ENCODE peak calls at places on chromosomes 13 and 19, in seven cellular contexts. Z, A, B, N, S, J and T are unnamed samples.

GRCh38 chr13:92175330-92175729 is 776.9 kb downstream of the GPC5 start:
- DNase-seq in Z (no peak), B (no peak), J (no peak), N (peak), A (peak), S (no peak), T (no peak)

GRCh38 chr13:24159921-24160324 is 597 bp upstream of the SPATA13 start:
- DNase-seq in A (peak), N (no peak), J (no peak), S (peak), B (no peak), Z (no peak), T (peak)

GRCh38 chr19:43777163-43777700 is 3.5 kb downstream of the KCNN4 start:
- DNase-seq in J (peak), A (peak), Z (no peak), S (no peak), N (no peak), B (peak), T (no peak)

GRCh38 chr13:113141591-113141950 is 16.9 kb upstream of the PROZ start:
- DNase-seq in B (no peak), S (peak), Z (peak), J (no peak), A (no peak), N (no peak), T (peak)

GRCh38 chr13:48624858-48625257 is 28.9 kb upstream of the CYSLTR2 start:
- DNase-seq in A (peak), Z (no peak), B (no peak), S (no peak), J (no peak), N (peak), T (no peak)

GRCh38 chr13:33057019-33057785 is 41.0 kb downstream of the KL start:
- DNase-seq in S (no peak), A (peak), J (no peak), B (no peak), N (peak), Z (no peak), T (no peak)

GRCh38 chr13:31946091-31946770 is 85.3 kb upstream of the FRY start:
- DNase-seq in S (no peak), B (no peak), J (no peak), N (no peak), A (peak), Z (no peak), T (no peak)

GRCh38 chr19:2695288-2695866 is 7.1 kb downstream of the GNG7 start:
- DNase-seq in Z (no peak), A (no peak), N (no peak), B (no peak), S (no peak), J (no peak), T (no peak)

GRCh38 chr13:98454389-98454881 is 122.5 kb downstream of the STK24 start:
- DNase-seq in S (peak), A (peak), B (no peak), Z (no peak), J (no peak), N (peak), T (no peak)

GRCh38 chr13:79867248-79867647 is 386.3 kb downstream of the NDFIP2 start:
- DNase-seq in J (no peak), S (no peak), N (no peak), Z (no peak), A (peak), B (no peak), T (no peak)

GRCh38 chr13:100442095-100442832 is 146.3 kb downstream of the GGACT start:
- DNase-seq in N (no peak), J (no peak), B (no peak), A (no peak), Z (no peak), S (no peak), T (no peak)

GRCh38 chr13:65677906-65678305 is 1552.2 kb downstream of the PCDH9 start:
- DNase-seq in B (no peak), N (no peak), J (no peak), S (no peak), A (peak), Z (no peak), T (no peak)

GRCh38 chr13:50809133-50810090 is 34.1 kb downstream of the DLEU7 start:
- DNase-seq in Z (no peak), B (no peak), J (no peak), N (no peak), S (no peak), A (no peak), T (no peak)

GRCh38 chr13:100490692-100491091 is 97.9 kb downstream of the GGACT start:
- DNase-seq in N (no peak), J (no peak), A (no peak), Z (no peak), B (no peak), S (no peak), T (no peak)

GRCh38 chr13:50676602-50677001 is 166.9 kb downstream of the DLEU7 start:
- DNase-seq in Z (no peak), N (no peak), B (no peak), J (no peak), S (no peak), A (peak), T (no peak)

GRCh38 chr13:94431569-94431968 is 47.9 kb downstream of the DCT start:
- DNase-seq in J (no peak), B (no peak), A (no peak), Z (no peak), S (no peak), N (no peak), T (no peak)

GRCh38 chr19:13684021-13684420 is 80.3 kb upstream of the MRI1 start:
- DNase-seq in Z (no peak), A (no peak), N (no peak), B (no peak), S (no peak), J (no peak), T (no peak)

GRCh38 chr13:92221916-92222315 is 823.5 kb downstream of the GPC5 start:
- DNase-seq in N (no peak), B (no peak), Z (no peak), A (no peak), J (no peak), S (no peak), T (no peak)

GRCh38 chr13:26743971-26744370 is 16.6 kb downstream of the GPR12 start:
- DNase-seq in A (no peak), Z (no peak), B (no peak), S (no peak), N (no peak), J (no peak), T (no peak)

GRCh38 chr13:80001510-80001842 is 339.4 kb downstream of the SPRY2 start:
- DNase-seq in S (no peak), N (no peak), Z (no peak), A (no peak), J (no peak), B (no peak), T (no peak)

GRCh38 chr19:35756373-35757230 is at the start of gene HSPB6:
- DNase-seq in N (peak), S (peak), A (peak), J (peak), B (no peak), Z (peak), T (no peak)

GRCh38 chr19:45786533-45786894 is 4.2 kb upstream of the DMPK start:
- DNase-seq in A (no peak), N (no peak), B (no peak), J (no peak), Z (no peak), S (peak), T (no peak)

GRCh38 chr13:92158335-92158734 is 759.9 kb downstream of the GPC5 start:
- DNase-seq in Z (no peak), B (no peak), A (peak), N (no peak), J (no peak), S (no peak), T (no peak)

GRCh38 chr13:66915596-66916185 is 314.4 kb downstream of the PCDH9 start:
- DNase-seq in A (peak), N (no peak), J (no peak), Z (no peak), S (no peak), B (no peak), T (no peak)

GRCh38 chr13:50761406-50761805 is 82.1 kb downstream of the DLEU7 start:
- DNase-seq in Z (no peak), B (no peak), S (no peak), A (no peak), N (no peak), J (no peak), T (no peak)

GRCh38 chr13:42370229-42370628 is 98.3 kb downstream of the AKAP11 start:
- DNase-seq in A (no peak), J (no peak), Z (no peak), B (no peak), S (no peak), N (no peak), T (no peak)

GRCh38 chr13:91571681-91572080 is 173.3 kb downstream of the GPC5 start:
- DNase-seq in J (no peak), B (no peak), S (no peak), Z (no peak), N (no peak), A (no peak), T (no peak)

GRCh38 chr13:43911871-43912270 is 32.2 kb downstream of the LACC1 start:
- DNase-seq in S (no peak), Z (no peak), J (no peak), N (no peak), B (no peak), A (no peak), T (no peak)

GRCh38 chr13:43905435-43906031 is 25.8 kb downstream of the LACC1 start:
- DNase-seq in B (no peak), Z (no peak), J (no peak), S (no peak), N (peak), A (peak), T (no peak)

GRCh38 chr13:43911283-43911682 is 31.6 kb downstream of the LACC1 start:
- DNase-seq in J (no peak), S (no peak), Z (no peak), A (no peak), B (no peak), N (no peak), T (no peak)

GRCh38 chr13:43908156-43909126 is 28.7 kb downstream of the LACC1 start:
- DNase-seq in J (no peak), S (no peak), Z (no peak), B (no peak), N (peak), A (peak), T (no peak)
- TF ChIP-seq CTCF in J (peak), S (peak), Z (peak), B (peak), N (peak), A (peak), T (peak)

DNA sequence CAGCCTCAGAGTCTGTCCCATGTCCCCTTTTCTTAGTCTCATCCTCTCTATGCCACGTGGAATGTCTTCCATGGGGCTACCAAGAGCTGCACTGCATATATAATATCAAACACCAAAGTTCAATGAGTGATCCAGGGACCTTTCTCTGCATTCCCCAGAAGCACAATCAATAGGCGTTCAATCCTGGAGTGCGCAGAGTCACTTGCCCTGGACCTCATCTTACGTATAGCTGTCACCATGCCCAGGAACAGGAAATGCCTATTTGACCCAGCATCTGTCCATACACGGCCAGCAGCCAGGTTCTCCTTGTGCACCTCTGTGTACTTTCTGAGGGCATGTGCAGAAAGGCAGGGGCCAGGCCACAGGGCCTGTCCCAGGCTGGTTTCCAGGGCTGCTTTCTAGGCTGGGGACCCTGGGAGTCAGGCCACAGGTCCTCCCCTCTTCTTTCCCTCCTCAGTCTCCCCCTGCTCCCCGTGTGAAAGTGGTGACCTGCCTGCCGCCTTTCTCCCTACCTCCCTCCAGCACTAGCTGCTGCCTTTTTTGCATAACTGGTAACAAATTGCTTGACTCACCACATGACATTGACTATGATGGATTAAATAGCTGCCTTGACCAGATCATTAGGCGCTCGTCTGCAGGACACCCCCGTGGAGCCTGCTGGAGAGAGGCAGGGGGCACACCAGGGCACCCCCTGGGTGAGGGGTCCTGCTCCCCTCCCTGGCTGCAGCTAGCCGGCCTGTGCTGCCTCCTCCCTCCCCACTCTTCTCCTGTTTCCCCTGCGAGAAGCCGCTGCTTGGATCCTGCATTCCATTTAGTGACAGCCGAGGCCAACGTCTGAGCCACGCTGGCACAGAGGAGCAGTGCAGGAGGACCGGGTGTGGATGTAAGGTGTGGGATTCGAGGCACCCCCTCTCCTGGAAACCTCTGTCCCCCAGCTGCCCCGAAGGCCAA is 222.1 kb downstream of the ZNF536 start:
- DNase-seq in S (no peak), B (no peak), Z (no peak), J (no peak), A (no peak), N (no peak), T (no peak)
- TF ChIP-seq CTCF in S (no peak), B (no peak), Z (no peak), J (no peak), A (no peak), N (no peak), T (no peak)

DNA sequence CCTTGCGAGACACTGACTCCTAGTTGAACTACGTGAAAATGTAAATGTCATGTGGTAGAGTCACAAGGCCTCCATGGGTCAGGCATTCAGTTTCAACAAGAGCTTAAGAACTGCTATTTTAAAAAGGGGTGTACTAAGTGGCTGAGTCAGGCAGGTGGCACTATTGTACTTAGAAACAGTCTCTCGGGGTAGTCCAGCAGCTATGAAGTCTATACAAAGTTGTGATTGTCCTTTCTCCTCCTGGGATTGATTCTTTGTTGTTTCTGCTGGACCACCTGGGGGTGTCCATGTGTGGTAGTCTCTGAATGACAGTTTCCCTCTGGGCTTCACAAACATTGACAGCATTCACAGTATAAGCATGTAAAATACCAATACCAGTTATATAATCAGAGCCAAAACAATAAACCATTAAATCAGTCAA is 33.0 kb downstream of the UGGT2 start:
- DNase-seq in N (peak), J (no peak), Z (no peak), S (no peak), B (no peak), A (peak), T (no peak)
- TF ChIP-seq CTCF in N (peak), J (peak), Z (peak), S (peak), B (no peak), A (peak), T (peak)

DNA sequence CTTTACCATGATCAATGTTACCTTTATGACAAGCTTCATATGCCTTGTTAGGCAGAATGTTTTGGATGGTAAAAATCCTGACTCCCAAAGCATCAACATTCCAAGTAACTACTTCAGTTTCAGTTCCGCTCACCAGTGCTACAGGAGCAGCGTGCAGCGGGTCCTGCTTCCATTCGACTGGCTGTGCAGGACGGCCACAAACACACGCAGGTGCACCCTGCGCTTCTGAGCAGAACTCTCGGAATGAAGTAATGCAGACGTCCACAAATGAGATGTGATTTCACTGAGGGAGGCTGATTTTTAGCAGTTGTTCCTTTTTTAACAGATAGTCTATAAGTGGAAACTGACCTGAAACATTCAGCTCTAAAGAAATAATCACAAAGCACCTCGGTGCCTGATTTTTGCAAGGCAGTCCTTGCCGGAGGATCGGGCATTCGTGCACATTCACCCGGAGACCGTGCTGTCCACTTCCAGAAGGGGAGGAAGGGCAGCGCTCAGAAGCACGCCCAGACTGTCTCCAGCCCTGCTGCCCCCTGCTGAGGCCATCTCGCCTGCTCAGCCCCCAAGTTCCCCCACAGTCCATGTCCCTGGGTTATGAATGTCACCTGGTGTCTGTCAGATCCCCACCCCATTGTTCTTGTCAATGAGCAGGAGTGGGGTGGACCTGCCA is 85.8 kb downstream of the RAB20 start:
- DNase-seq in N (no peak), B (no peak), Z (peak), S (peak), A (no peak), J (no peak), T (no peak)
- TF ChIP-seq CTCF in N (no peak), B (no peak), Z (no peak), S (no peak), A (no peak), J (no peak), T (no peak)

GRCh38 chr19:33509774-33510173 is 11.8 kb downstream of the PEPD start:
- DNase-seq in B (no peak), N (no peak), A (no peak), S (no peak), J (no peak), Z (no peak), T (no peak)

GRCh38 chr19:33510728-33511255 is 10.8 kb downstream of the PEPD start:
- DNase-seq in B (no peak), S (no peak), Z (no peak), J (no peak), A (no peak), N (no peak), T (peak)

GRCh38 chr19:33508431-33508830 is 13.2 kb downstream of the PEPD start:
- DNase-seq in B (no peak), N (no peak), A (no peak), Z (no peak), J (no peak), S (no peak), T (no peak)

GRCh38 chr19:33508009-33508408 is 13.6 kb downstream of the PEPD start:
- DNase-seq in Z (no peak), B (no peak), N (no peak), J (no peak), S (no peak), A (no peak), T (no peak)

GRCh38 chr19:33508941-33509614 is 12.5 kb downstream of the PEPD start:
- DNase-seq in S (no peak), N (no peak), B (no peak), A (no peak), J (no peak), Z (no peak), T (no peak)
- TF ChIP-seq CTCF in S (no peak), N (no peak), B (no peak), A (no peak), J (no peak), Z (no peak), T (no peak)